ENCODE peak calls at places on chromosomes 7 and 10, in eight cellular contexts. E is HS-27A; G is GM23338; A is CD4-positive, alpha-beta T cell; O is H7; W is ovary; L is stimulated activated CD4-positive, alpha-beta T cell treated with anti-CD3 and anti-CD28 coated beads, TNF-alpha, amount 100 ng/mL, for 1 hour; K is mucosa of descending colon. R is an unnamed sample.

GRCh38 chr7:45653209-45653907 is 79.2 kb downstream of the ADCY1 start:
- DNase-seq in A (no peak), E (no peak), L (no peak), K (no peak), O (peak), G (no peak), W (no peak), R (no peak)

GRCh38 chr7:158595068-158595467 is 7.4 kb upstream of the PTPRN2 start:
- DNase-seq in L (no peak), K (no peak), E (no peak), G (no peak), W (no peak), O (no peak), A (no peak), R (peak)

GRCh38 chr7:41886906-41887311 is 184.0 kb upstream of the INHBA start:
- DNase-seq in A (no peak), L (no peak), G (peak), K (peak), W (peak), O (peak), E (peak), R (no peak)

GRCh38 chr10:86703176-86703575 is 34.9 kb downstream of the LDB3 start:
- DNase-seq in G (no peak), A (no peak), W (no peak), E (no peak), L (no peak), K (no peak), O (peak), R (no peak)

GRCh38 chr7:151376218-151376902 is 33.5 kb downstream of the WDR86 start:
- DNase-seq in K (no peak), O (no peak), W (no peak), G (no peak), E (no peak), L (no peak), A (no peak), R (no peak)

GRCh38 chr7:151626422-151627115 is 106.9 kb upstream of the RHEB start:
- DNase-seq in A (peak), K (no peak), W (no peak), G (peak), E (no peak), L (no peak), O (peak), R (peak)

GRCh38 chr10:31591569-31591968 is 272.6 kb downstream of the ZEB1 start:
- DNase-seq in K (no peak), A (no peak), L (no peak), O (no peak), W (no peak), G (no peak), E (no peak), R (no peak)

GRCh38 chr7:27187702-27188665 is 3.0 kb upstream of the HOXA11 start:
- DNase-seq in G (peak), K (peak), W (no peak), L (no peak), A (no peak), E (no peak), O (peak), R (no peak)

GRCh38 chr10:93334901-93335312 is 147.2 kb downstream of the MYOF start:
- DNase-seq in W (no peak), G (peak), K (no peak), A (no peak), E (no peak), L (no peak), O (no peak), R (no peak)

GRCh38 chr7:95180-95862 is 97.0 kb upstream of the FAM20C start:
- DNase-seq in L (no peak), O (no peak), W (no peak), G (no peak), E (no peak), A (no peak), K (no peak), R (no peak)

GRCh38 chr7:108145401-108145800 is 15.2 kb upstream of the LAMB4 start:
- DNase-seq in O (peak), G (peak), A (no peak), E (no peak), K (no peak), W (no peak), L (no peak), R (peak)

GRCh38 chr7:2158331-2159175 is 74.2 kb downstream of the MAD1L1 start:
- DNase-seq in A (no peak), E (no peak), O (no peak), L (no peak), K (no peak), G (no peak), W (no peak), R (no peak)

GRCh38 chr10:67893637-67894036 is 9.2 kb downstream of the SIRT1 start:
- DNase-seq in O (no peak), E (no peak), K (no peak), G (no peak), L (no peak), W (no peak), A (no peak), R (no peak)

GRCh38 chr10:28155726-28156125 is 147.1 kb downstream of the MPP7 start:
- DNase-seq in A (no peak), K (no peak), O (no peak), L (no peak), W (no peak), E (no peak), G (no peak), R (peak)

GRCh38 chr10:59177031-59177861 is 803 bp downstream of the PHYHIPL start:
- DNase-seq in W (no peak), G (peak), O (peak), E (peak), L (no peak), K (no peak), A (no peak), R (peak)

GRCh38 chr10:48907730-48908129 is 31.9 kb downstream of the LRRC18 start:
- DNase-seq in L (no peak), W (no peak), O (no peak), E (no peak), K (no peak), A (no peak), G (no peak), R (no peak)

GRCh38 chr7:87413029-87413428 is 62.5 kb downstream of the ABCB4 start:
- DNase-seq in E (no peak), L (no peak), G (no peak), O (no peak), W (no peak), A (no peak), K (no peak), R (no peak)

GRCh38 chr7:2004841-2005351 is 227.8 kb downstream of the MAD1L1 start:
- DNase-seq in K (peak), W (no peak), L (no peak), O (no peak), G (no peak), A (no peak), E (no peak), R (no peak)

GRCh38 chr10:94150541-94151184 is 156.9 kb downstream of the PLCE1 start:
- DNase-seq in A (no peak), G (no peak), E (no peak), O (no peak), K (no peak), W (no peak), L (no peak), R (no peak)

GRCh38 chr10:62618576-62619408 is 185.7 kb upstream of the ADO start:
- DNase-seq in A (no peak), E (peak), O (no peak), L (no peak), W (no peak), K (peak), G (no peak), R (no peak)

GRCh38 chr7:3559178-3559765 is 258.2 kb downstream of the SDK1 start:
- DNase-seq in E (no peak), G (no peak), L (no peak), A (no peak), K (no peak), O (no peak), W (no peak), R (no peak)

GRCh38 chr10:125149278-125150047 is 10.9 kb downstream of the CTBP2 start:
- DNase-seq in L (no peak), W (peak), E (no peak), K (peak), G (peak), O (no peak), A (no peak), R (no peak)

GRCh38 chr10:23001901-23002516 is 74.2 kb downstream of the ARMC3 start:
- DNase-seq in O (peak), K (no peak), A (no peak), L (no peak), W (no peak), E (no peak), G (peak), R (peak)

GRCh38 chr10:5888843-5889623 is 660 bp downstream of the ANKRD16 start:
- DNase-seq in K (peak), E (no peak), W (peak), O (peak), G (peak), L (no peak), A (peak), R (peak)

GRCh38 chr10:60042959-60043358 is 136.6 kb upstream of the CCDC6 start:
- DNase-seq in G (no peak), W (no peak), L (no peak), A (no peak), E (no peak), O (no peak), K (no peak), R (no peak)

GRCh38 chr7:149147730-149148653 is 739 bp downstream of the ZNF398 start:
- DNase-seq in E (no peak), L (no peak), O (peak), G (peak), W (peak), A (peak), K (peak), R (peak)

GRCh38 chr10:33487014-33487776 is 152.7 kb upstream of the NRP1 start:
- DNase-seq in L (no peak), W (no peak), G (no peak), A (no peak), E (no peak), O (no peak), K (no peak), R (peak)

GRCh38 chr7:34031156-34031555 is 125.8 kb downstream of the BMPER start:
- DNase-seq in O (no peak), E (no peak), K (no peak), G (no peak), L (no peak), A (no peak), W (no peak), R (no peak)

GRCh38 chr10:70600512-70601395 is 1.8 kb downstream of the PRF1 start:
- DNase-seq in W (no peak), G (no peak), E (no peak), A (no peak), L (no peak), O (no peak), K (no peak), R (no peak)

GRCh38 chr7:96547371-96547811 is 162.3 kb downstream of the SEM1 start:
- DNase-seq in L (no peak), E (no peak), O (no peak), A (no peak), W (no peak), G (no peak), K (no peak), R (no peak)

GRCh38 chr10:78205457-78205856 is 171.8 kb downstream of the RPS24 start:
- DNase-seq in E (no peak), A (no peak), G (no peak), L (no peak), W (no peak), K (no peak), O (no peak), R (no peak)

GRCh38 chr10:92014620-92015019 is 91.0 kb downstream of the BTAF1 start:
- DNase-seq in A (no peak), O (no peak), G (no peak), W (no peak), K (no peak), E (no peak), L (no peak), R (no peak)

GRCh38 chr10:78964952-78965633 is 103.7 kb upstream of the ZMIZ1 start:
- DNase-seq in W (no peak), G (peak), E (no peak), A (no peak), L (no peak), K (no peak), O (peak), R (peak)

GRCh38 chr7:14021069-14021468 is 31.6 kb upstream of the ETV1 start:
- DNase-seq in K (no peak), E (peak), O (no peak), L (no peak), W (no peak), A (no peak), G (no peak), R (no peak)

R was measured in neural progenitor cell.